ENCODE peak calls at places on chromosomes 2 and 18, in six cellular contexts. G is fibroblast of mammary gland, H is cardiac fibroblast, B is small intestine, F is glutamatergic neuron, S is PC-9. N is an unnamed sample.
A peak's percentile ranks its signal among the peaks of the same experiment; 100 is the strongest.

GRCh38 chr2:187783446-187783845 is 229.2 kb upstream of the TFPI start:
- DNase-seq in S (no peak), H (peak; percentile 18), F (no peak), G (peak; percentile 18), B (no peak), N (peak; percentile 1)

GRCh38 chr18:65567372-65567771 is 183.4 kb upstream of the CDH7 start:
- DNase-seq in F (no peak), S (no peak), H (peak; percentile 4), B (no peak), G (no peak), N (peak; percentile 48)

GRCh38 chr2:233830111-233830760 is 24.1 kb downstream of the HJURP start:
- DNase-seq in B (no peak), F (no peak), S (no peak), G (no peak), H (no peak), N (no peak)

GRCh38 chr2:229342376-229342775 is 71.3 kb upstream of the PID1 start:
- DNase-seq in G (peak; percentile 51), B (peak; percentile 11), H (peak; percentile 50), F (peak; percentile 60), S (no peak), N (peak; percentile 40)

GRCh38 chr2:128324008-128324896 is 5.6 kb upstream of the HS6ST1 start:
- DNase-seq in G (no peak), S (no peak), F (no peak), H (no peak), B (no peak), N (peak; percentile 74)

GRCh38 chr2:238586931-238587775 is 160.4 kb downstream of the ASB1 start:
- DNase-seq in G (no peak), S (no peak), B (no peak), H (no peak), F (no peak), N (no peak)

GRCh38 chr18:76126327-76126726 is 368.7 kb downstream of the ZNF516 start:
- DNase-seq in G (no peak), B (no peak), H (no peak), F (peak; percentile 54), S (no peak), N (peak; percentile 62)

GRCh38 chr2:182541268-182541667 is 114.4 kb upstream of the PDE1A start:
- DNase-seq in G (no peak), S (no peak), F (no peak), B (no peak), H (no peak), N (no peak)

GRCh38 chr2:186887107-186888090 is 38.4 kb upstream of the ZSWIM2 start:
- DNase-seq in H (peak; percentile 76), F (no peak), B (no peak), S (no peak), G (peak; percentile 90), N (no peak)

GRCh38 chr2:240186191-240186725 is 45.8 kb upstream of the OTOS start:
- DNase-seq in H (no peak), F (no peak), S (no peak), B (no peak), G (no peak), N (no peak)

GRCh38 chr2:215660687-215661086 is 224.8 kb upstream of the FN1 start:
- DNase-seq in G (peak; percentile 97), B (no peak), S (no peak), H (peak; percentile 71), F (no peak), N (no peak)

GRCh38 chr2:37414470-37414949 is 70.1 kb downstream of the QPCT start:
- DNase-seq in S (peak; percentile 65), G (peak; percentile 81), H (peak; percentile 85), B (peak; percentile 48), F (no peak), N (peak; percentile 64)

GRCh38 chr2:238158807-238159539 is at the start of gene ERFE:
- DNase-seq in S (no peak), H (peak; percentile 46), B (no peak), F (peak; percentile 83), G (no peak), N (peak; percentile 55)

GRCh38 chr2:134491022-134491421 is 227.8 kb downstream of the TMEM163 start:
- DNase-seq in F (no peak), B (no peak), S (no peak), G (no peak), H (no peak), N (no peak)

N was measured in NCI-H146.